ENCODE peak calls at places on chromosomes 7 and 10, in five cellular contexts. S, R, K, E and L are unnamed samples.

GRCh38 chr7:132276252-132276651 is 300.0 kb downstream of the PLXNA4 start:
- DNase-seq in E (no peak), K (no peak), R (no peak), S (no peak), L (no peak)

GRCh38 chr7:23184709-23185354 is 3.0 kb downstream of the NUP42 start:
- DNase-seq in E (peak; percentile 30), R (peak; percentile 77), S (peak; percentile 46), K (peak; percentile 52), L (no peak)

GRCh38 chr10:28763471-28763870 is 86.2 kb downstream of the BAMBI start:
- DNase-seq in R (no peak), E (no peak), K (no peak), S (no peak), L (no peak)

GRCh38 chr10:125081931-125082330 is 78.4 kb downstream of the CTBP2 start:
- DNase-seq in S (no peak), E (peak; percentile 69), R (no peak), K (no peak), L (no peak)

GRCh38 chr10:109978481-109978880 is 29.3 kb upstream of the ADD3 start:
- DNase-seq in S (peak; percentile 52), K (no peak), E (peak; percentile 24), R (peak; percentile 82), L (no peak)

GRCh38 chr7:80581472-80581871 is 57.0 kb upstream of the CD36 start:
- DNase-seq in R (peak; percentile 29), K (no peak), S (no peak), E (no peak), L (no peak)

GRCh38 chr10:29980084-29980483 is 79.3 kb downstream of the JCAD start:
- DNase-seq in E (peak; percentile 84), R (no peak), S (no peak), K (no peak), L (no peak)

GRCh38 chr7:155973451-155973997 is 161.3 kb upstream of the SHH start:
- DNase-seq in E (no peak), S (no peak), R (no peak), K (no peak), L (no peak)

GRCh38 chr7:135291809-135292253 is 58.2 kb downstream of the STRA8 start:
- DNase-seq in S (no peak), K (no peak), E (no peak), R (peak; percentile 83), L (peak; percentile 9)

GRCh38 chr7:155497149-155497901 is 39.4 kb downstream of the EN2 start:
- DNase-seq in K (no peak), E (no peak), S (no peak), R (no peak), L (no peak)

GRCh38 chr10:124045245-124045644 is 48.2 kb downstream of the CHST15 start:
- DNase-seq in S (no peak), E (no peak), K (no peak), R (no peak), L (no peak)

GRCh38 chr7:127792528-127793342 is 140.7 kb downstream of the SND1 start:
- DNase-seq in K (no peak), S (peak; percentile 33), E (no peak), R (peak; percentile 35), L (no peak)

GRCh38 chr7:27553288-27553687 is 109.4 kb downstream of the HIBADH start:
- DNase-seq in K (no peak), R (no peak), E (no peak), S (no peak), L (no peak)

GRCh38 chr7:20064974-20065862 is 152.0 kb downstream of the MACC1 start:
- DNase-seq in E (no peak), K (no peak), S (peak; percentile 17), R (peak; percentile 81), L (peak; percentile 54)

GRCh38 chr7:111931016-111931517 is 275.1 kb downstream of the DOCK4 start:
- DNase-seq in S (no peak), K (peak; percentile 39), E (no peak), R (peak; percentile 17), L (no peak)

GRCh38 chr7:39228946-39229345 is 251.2 kb downstream of the POU6F2 start:
- DNase-seq in S (no peak), E (no peak), K (no peak), R (peak; percentile 56), L (peak; percentile 54)

GRCh38 chr7:142365410-142365842 is 107.6 kb upstream of the PRSS58 start:
- DNase-seq in E (no peak), K (no peak), R (no peak), S (no peak), L (no peak)

GRCh38 chr10:71001470-71001869 is 113.1 kb upstream of the PCBD1 start:
- DNase-seq in E (no peak), S (no peak), K (no peak), R (peak; percentile 14), L (no peak)

GRCh38 chr10:78973901-78974408 is 94.8 kb upstream of the ZMIZ1 start:
- DNase-seq in E (peak; percentile 86), S (peak; percentile 83), K (peak; percentile 52), R (peak; percentile 82), L (no peak)